ENCODE peak calls at places on chromosome 20, in six cellular contexts. C is IMR-90, V is K562, L is GM12878, Z is HepG2, I is A549. G is an unnamed sample.

GRCh38 chr20:18679020-18679419 is 91.2 kb downstream of the DTD1 start:
- DNase-seq in C (peak), V (no peak), L (no peak), Z (no peak), I (no peak), G (no peak)

GRCh38 chr20:39291301-39291700 is 329.2 kb downstream of the DHX35 start:
- DNase-seq in C (no peak), V (no peak), L (no peak), Z (no peak), I (no peak), G (no peak)

GRCh38 chr20:63641146-63641791 is 12.0 kb downstream of the STMN3 start:
- DNase-seq in C (no peak), V (peak), L (no peak), Z (no peak), I (no peak), G (no peak)

GRCh38 chr20:15011631-15012030 is 674.2 kb upstream of the FLRT3 start:
- DNase-seq in C (no peak), V (no peak), L (no peak), Z (no peak), I (no peak), G (no peak)

GRCh38 chr20:18090044-18090443 is 32.3 kb upstream of the OVOL2 start:
- DNase-seq in C (no peak), V (no peak), L (no peak), Z (peak), I (no peak), G (no peak)

GRCh38 chr20:35618372-35619131 is 2.9 kb downstream of the SPAG4 start:
- DNase-seq in C (peak), V (no peak), L (no peak), Z (no peak), I (peak), G (no peak)

GRCh38 chr20:2086980-2087377 is 14.6 kb upstream of the STK35 start:
- DNase-seq in C (no peak), V (no peak), L (no peak), Z (no peak), I (no peak), G (no peak)

GRCh38 chr20:7358670-7359069 is 581.6 kb downstream of the HAO1 start:
- DNase-seq in C (no peak), V (no peak), L (no peak), Z (no peak), I (no peak), G (no peak)

GRCh38 chr20:16476032-16476431 is 97.2 kb downstream of the KIF16B start:
- DNase-seq in C (peak), V (peak), L (peak), Z (peak), I (peak), G (peak)

GRCh38 chr20:5608104-5608447 is 142.1 kb upstream of the SHLD1 start:
- DNase-seq in C (no peak), V (no peak), L (no peak), Z (no peak), I (no peak), G (no peak)

GRCh38 chr20:18645196-18645745 is 57.4 kb downstream of the DTD1 start:
- DNase-seq in C (no peak), V (no peak), L (no peak), Z (no peak), I (no peak), G (no peak)

GRCh38 chr20:16025084-16025483 is 548.2 kb downstream of the KIF16B start:
- DNase-seq in C (no peak), V (no peak), L (no peak), Z (no peak), I (no peak), G (no peak)

GRCh38 chr20:53642196-53643030 is 48.8 kb upstream of the ZNF217 start:
- DNase-seq in C (peak), V (peak), L (no peak), Z (peak), I (peak), G (peak)

GRCh38 chr20:37276494-37277252 is 12.8 kb upstream of the MANBAL start:
- DNase-seq in C (peak), V (no peak), L (no peak), Z (peak), I (no peak), G (no peak)

GRCh38 chr20:31595654-31596411 is 9.3 kb upstream of the ID1 start:
- DNase-seq in C (peak), V (no peak), L (no peak), Z (peak), I (peak), G (no peak)

GRCh38 chr20:22248052-22248667 is 336.2 kb downstream of the FOXA2 start:
- DNase-seq in C (no peak), V (no peak), L (no peak), Z (peak), I (peak), G (peak)

GRCh38 chr20:34285450-34285849 is 17.7 kb downstream of the AHCY start:
- DNase-seq in C (no peak), V (no peak), L (no peak), Z (no peak), I (no peak), G (no peak)

GRCh38 chr20:33014336-33015113 is 7.0 kb downstream of the BPIFB2 start:
- DNase-seq in C (no peak), V (no peak), L (no peak), Z (no peak), I (no peak), G (no peak)

GRCh38 chr20:56249244-56249955 is 868 bp downstream of the MC3R start:
- DNase-seq in C (no peak), V (peak), L (no peak), Z (peak), I (peak), G (peak)

GRCh38 chr20:5540091-5540490 is 210.1 kb upstream of the SHLD1 start:
- DNase-seq in C (no peak), V (no peak), L (no peak), Z (no peak), I (no peak), G (no peak)

GRCh38 chr20:57220187-57221165 is 46.0 kb downstream of the BMP7 start:
- DNase-seq in C (no peak), V (no peak), L (no peak), Z (no peak), I (no peak), G (no peak)

GRCh38 chr20:53621482-53622246 is 28.0 kb upstream of the ZNF217 start:
- DNase-seq in C (peak), V (peak), L (peak), Z (peak), I (peak), G (peak)

GRCh38 chr20:40606660-40607059 is 82.4 kb downstream of the MAFB start:
- DNase-seq in C (no peak), V (no peak), L (no peak), Z (no peak), I (no peak), G (no peak)

GRCh38 chr20:23691675-23692074 is 2.8 kb upstream of the CST4 start:
- DNase-seq in C (peak), V (no peak), L (no peak), Z (no peak), I (no peak), G (no peak)
- TF ChIP-seq BHLHE40 in C (no peak), V (no peak), L (no peak), Z (no peak), I (no peak), G (no peak)

DNA sequence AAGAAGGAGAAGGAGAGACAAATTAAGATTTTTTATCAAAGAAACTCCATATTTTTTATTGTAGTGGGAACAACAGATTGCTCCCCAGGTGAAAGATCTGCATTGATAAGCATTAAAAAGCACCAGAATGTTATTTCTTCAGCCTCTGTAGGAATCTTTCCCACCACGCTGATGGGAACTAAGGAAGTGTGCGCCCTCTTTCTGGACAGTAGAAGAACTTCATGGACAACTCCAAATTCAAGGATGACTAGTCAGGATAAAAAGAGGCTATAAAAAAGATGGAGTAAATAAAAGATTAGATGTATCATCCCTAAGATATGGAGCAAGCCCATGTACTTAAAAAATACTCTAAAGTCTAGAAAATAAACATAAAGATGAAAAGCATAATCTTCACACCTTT is 45.8 kb upstream of the PAK5 start:
- DNase-seq in C (peak), V (no peak), L (no peak), Z (no peak), I (no peak), G (peak)
- TF ChIP-seq BHLHE40 in C (no peak), V (no peak), L (no peak), Z (no peak), I (no peak), G (no peak)

GRCh38 chr20:8431538-8432434 is 299.7 kb downstream of the PLCB1 start:
- DNase-seq in C (no peak), V (no peak), L (no peak), Z (no peak), I (no peak), G (no peak)
- TF ChIP-seq BHLHE40 in C (no peak), V (no peak), L (no peak), Z (no peak), I (no peak), G (no peak)

DNA sequence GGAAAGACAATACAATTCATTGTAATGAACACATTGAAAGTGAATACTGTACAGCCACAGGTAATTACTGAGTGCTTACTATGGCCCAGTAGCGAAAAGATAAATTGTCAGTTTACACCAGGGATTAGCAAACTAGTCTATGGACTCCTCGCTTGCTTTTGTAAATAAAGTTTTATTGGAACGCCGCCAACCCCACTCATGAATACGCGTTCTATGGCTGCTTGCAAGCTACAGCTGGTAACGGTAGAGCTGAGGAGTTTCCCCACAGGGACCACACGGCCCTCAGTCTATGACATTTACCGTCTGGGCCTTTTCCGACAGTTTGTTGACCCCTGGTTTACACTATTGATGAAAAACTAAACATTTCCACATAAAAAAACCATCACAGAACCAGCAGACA is 24.2 kb downstream of the LAMA5 start:
- DNase-seq in C (peak), V (no peak), L (no peak), Z (peak), I (no peak), G (no peak)
- TF ChIP-seq BHLHE40 in C (no peak), V (no peak), L (no peak), Z (no peak), I (no peak), G (no peak)

GRCh38 chr20:21102252-21102609 is 3.9 kb downstream of the LINC00237 start:
- DNase-seq in C (no peak), V (no peak), L (no peak), Z (no peak), I (no peak), G (no peak)

GRCh38 chr20:21104466-21104761 is 1.7 kb downstream of the LINC00237 start:
- DNase-seq in C (no peak), V (no peak), L (no peak), Z (no peak), I (no peak), G (no peak)

GRCh38 chr20:21101453-21102251 is 4.5 kb downstream of the LINC00237 start:
- DNase-seq in C (no peak), V (no peak), L (no peak), Z (no peak), I (no peak), G (peak)

GRCh38 chr20:21103582-21104465 is 2.3 kb downstream of the LINC00237 start:
- DNase-seq in C (no peak), V (no peak), L (no peak), Z (no peak), I (no peak), G (no peak)

GRCh38 chr20:21102691-21103311 is 3.4 kb downstream of the LINC00237 start:
- DNase-seq in C (peak), V (no peak), L (no peak), Z (no peak), I (no peak), G (no peak)
- TF ChIP-seq BHLHE40 in C (no peak), V (no peak), L (no peak), Z (no peak), I (no peak), G (no peak)

GRCh38 chr20:47809161-47809560 is 23.9 kb upstream of the SULF2 start:
- DNase-seq in C (no peak), V (no peak), L (no peak), Z (no peak), I (no peak), G (no peak)
- TF ChIP-seq BHLHE40 in C (no peak), V (no peak), L (no peak), Z (no peak), I (no peak), G (no peak)

DNA sequence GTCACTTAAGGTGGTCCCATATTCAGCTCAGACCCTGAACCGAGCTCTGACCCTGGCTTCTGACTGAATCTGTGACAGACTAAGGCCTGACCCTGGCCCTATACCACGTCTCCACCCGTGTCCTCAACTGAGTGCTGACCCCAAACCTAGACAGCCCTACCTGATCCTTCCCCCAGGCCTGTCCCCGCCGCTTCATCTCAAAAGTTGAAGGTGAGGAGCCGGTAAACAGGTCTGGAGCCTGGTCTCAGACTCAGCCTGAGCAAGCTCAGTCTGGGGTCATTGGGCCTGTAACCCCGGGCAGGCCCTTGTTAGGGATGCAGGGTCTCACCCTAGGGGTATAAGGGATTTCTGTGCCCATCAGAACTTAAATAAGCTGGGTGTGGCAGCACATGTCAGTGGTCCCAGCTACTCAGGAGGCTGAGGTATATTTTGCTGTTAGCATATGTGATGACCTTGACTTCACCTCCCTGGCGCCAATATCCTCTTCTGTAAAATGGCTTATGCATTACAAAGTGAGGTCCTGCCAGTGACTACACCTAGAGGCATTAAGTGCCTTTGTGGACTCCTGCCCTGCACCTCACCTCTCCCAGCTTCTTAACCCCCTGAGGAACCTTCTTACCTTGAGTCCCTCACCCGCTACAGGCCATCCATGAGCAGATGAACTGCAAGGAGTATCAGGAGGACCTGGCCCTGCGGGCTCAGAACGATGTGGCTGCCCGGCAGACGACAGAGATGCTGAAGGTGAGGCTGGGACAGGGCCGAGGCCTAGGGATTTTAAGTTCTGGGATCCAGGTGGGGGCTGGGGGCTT is 20.0 kb downstream of the RBCK1 start:
- DNase-seq in C (no peak), V (no peak), L (no peak), Z (no peak), I (no peak), G (no peak)
- TF ChIP-seq BHLHE40 in C (no peak), V (no peak), L (no peak), Z (no peak), I (no peak), G (no peak)

GRCh38 chr20:59680148-59680650 is 75.9 kb downstream of the PHACTR3 start:
- DNase-seq in C (no peak), V (no peak), L (no peak), Z (no peak), I (no peak), G (no peak)
- TF ChIP-seq BHLHE40 in C (no peak), V (no peak), L (no peak), Z (no peak), I (no peak), G (no peak)

G was measured in HEK293T.